ENCODE peak calls at places on chromosome 12, in six cellular contexts. Y is esophagus squamous epithelium, M is upper lobe of left lung, C is heart right ventricle, J is A549, A is fibroblast of lung. R is an unnamed sample. For H3K4me1, the result is how much of the 10 kb centered on the place peaks cover.

GRCh38 chr12:91171475-91171874 is 11.1 kb downstream of the DCN start:
- DNase-seq in Y (no peak), M (no peak), C (no peak), J (no peak), A (no peak), R (no peak)

GRCh38 chr12:10196210-10196609 is 16.5 kb upstream of the GABARAPL1 start:
- DNase-seq in Y (no peak), M (no peak), C (no peak), J (no peak), A (no peak), R (no peak)

GRCh38 chr12:74334770-74335169 is 202.9 kb upstream of the ATXN7L3B start:
- DNase-seq in Y (no peak), M (no peak), C (no peak), J (peak), A (peak), R (no peak)

GRCh38 chr12:57096099-57096572 is 7.2 kb downstream of the NAB2 start:
- DNase-seq in Y (no peak), M (no peak), C (no peak), J (no peak), A (no peak), R (no peak)

GRCh38 chr12:123134755-123135282 is 16.1 kb downstream of the PITPNM2 start:
- DNase-seq in Y (no peak), M (no peak), C (no peak), J (no peak), A (no peak), R (no peak)

GRCh38 chr12:668092-668481 is 4.8 kb upstream of the NINJ2 start:
- DNase-seq in Y (no peak), M (no peak), C (no peak), J (no peak), A (no peak), R (no peak)

GRCh38 chr12:121232977-121233627 is 23.2 kb downstream of the P2RX4 start:
- DNase-seq in Y (no peak), M (no peak), C (no peak), J (no peak), A (no peak), R (no peak)

GRCh38 chr12:94260717-94261116 is 112.3 kb downstream of the PLXNC1 start:
- DNase-seq in Y (no peak), M (no peak), C (no peak), J (no peak), A (no peak), R (no peak)

GRCh38 chr12:5780536-5780935 is 164.5 kb downstream of the ANO2 start:
- DNase-seq in Y (no peak), M (no peak), C (no peak), J (no peak), A (no peak), R (no peak)

GRCh38 chr12:31279525-31279924 is 46.4 kb downstream of the SINHCAF start:
- DNase-seq in Y (no peak), M (no peak), C (no peak), J (no peak), A (no peak), R (no peak)

GRCh38 chr12:53998174-53998899 is 1.6 kb upstream of the HOXC9 start:
- DNase-seq in Y (no peak), M (no peak), C (no peak), J (no peak), A (no peak), R (no peak)
- H3K4me1 ChIP-seq in Y (under half), M (under half), C (under half), J (under half), A (under half), R (under half)

DNA sequence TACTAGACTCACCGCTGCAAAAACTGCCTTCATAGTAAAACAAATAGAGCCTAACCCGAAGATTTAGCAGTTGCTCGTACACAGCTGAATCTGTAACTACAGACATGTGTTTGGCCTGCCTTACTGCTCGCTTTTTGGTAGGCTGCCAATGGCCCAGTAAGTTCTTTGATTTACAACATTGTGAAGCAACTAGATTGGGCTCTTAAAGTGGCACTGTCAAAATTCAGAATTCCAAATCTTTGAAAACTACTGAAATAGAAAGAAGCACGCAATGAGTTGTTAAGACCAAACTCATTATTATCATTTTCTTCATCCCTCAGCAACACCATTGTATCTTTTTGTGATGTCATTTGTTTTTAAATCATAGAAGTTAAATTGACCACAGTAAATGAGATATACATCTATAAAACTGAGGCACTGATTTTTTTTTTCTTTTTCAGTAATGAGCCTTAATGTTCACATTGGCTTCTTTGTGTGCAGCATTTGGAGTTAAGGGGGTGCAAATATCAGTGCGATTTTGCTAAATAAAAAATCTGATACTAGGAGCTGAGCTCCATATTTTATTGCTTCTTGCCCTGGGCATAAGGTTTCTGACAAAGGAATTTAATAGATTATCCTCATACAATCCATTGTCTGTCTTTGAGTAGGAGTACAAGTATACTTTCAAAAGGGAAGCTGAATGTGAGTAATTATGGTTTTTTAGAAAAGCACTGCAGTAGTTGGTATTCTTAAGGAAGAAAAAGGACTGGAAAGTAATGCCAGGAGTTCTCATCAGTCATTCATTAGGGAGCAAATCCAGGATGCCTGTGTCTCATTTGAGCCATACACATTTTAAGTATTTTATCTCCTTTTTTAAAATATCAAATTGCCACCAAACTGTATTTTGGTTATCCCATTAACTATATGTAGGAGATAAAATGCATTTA is 138.5 kb downstream of the KICS2 start:
- DNase-seq in Y (peak), M (peak), C (peak), J (peak), A (peak), R (peak)
- H3K4me1 ChIP-seq in Y (under half), M (under half), C (under half), J (half or more), A (under half), R (under half)

GRCh38 chr12:114320910-114321309 is 85.0 kb downstream of the TBX5 start:
- DNase-seq in Y (no peak), M (no peak), C (no peak), J (no peak), A (no peak), R (no peak)
- H3K4me1 ChIP-seq in Y (under half), M (under half), C (under half), J (under half), A (under half), R (under half)

GRCh38 chr12:47938594-47938993 is 24.8 kb upstream of the TMEM106C start:
- DNase-seq in Y (no peak), M (no peak), C (no peak), J (no peak), A (no peak), R (no peak)

GRCh38 chr12:47938093-47938492 is 25.3 kb upstream of the TMEM106C start:
- DNase-seq in Y (no peak), M (no peak), C (no peak), J (no peak), A (peak), R (no peak)

GRCh38 chr12:47931187-47931586 is 26.4 kb upstream of the VDR start:
- DNase-seq in Y (no peak), M (no peak), C (no peak), J (no peak), A (no peak), R (no peak)

GRCh38 chr12:47939009-47939601 is 24.3 kb upstream of the TMEM106C start:
- DNase-seq in Y (no peak), M (no peak), C (peak), J (no peak), A (no peak), R (no peak)

GRCh38 chr12:47935196-47935595 is 28.2 kb upstream of the TMEM106C start:
- DNase-seq in Y (no peak), M (no peak), C (peak), J (no peak), A (peak), R (no peak)
- H3K4me1 ChIP-seq in Y (under half), M (under half), C (under half), J (under half), A (under half), R (under half)

GRCh38 chr12:47824629-47825028 is 4.9 kb upstream of the HDAC7 start:
- DNase-seq in Y (no peak), M (no peak), C (no peak), J (no peak), A (no peak), R (no peak)
- H3K4me1 ChIP-seq in Y (half or more), M (half or more), C (half or more), J (half or more), A (under half), R (under half)

R was measured in pancreas.